ENCODE peak calls at places on chromosome 11, in six cellular contexts. I is gastrocnemius medialis; A is stimulated activated CD4-positive, alpha-beta T cell treated with anti-CD3 and anti-CD28 coated beads, Interleukin-15, amount 100 ng/mL, for 1 hour; O is HS-5; Z is fibroblast of pulmonary artery; J is adrenal gland. N is an unnamed sample.
A peak's percentile ranks its signal among the peaks of the same experiment; 100 is the strongest.

GRCh38 chr11:122681731-122682130 is 26.2 kb downstream of the UBASH3B start:
- DNase-seq in I (no peak), A (no peak), O (no peak), Z (no peak), J (no peak), N (no peak)

GRCh38 chr11:104594228-104594958 is 303.9 kb downstream of the CASP12 start:
- DNase-seq in I (no peak), A (no peak), O (no peak), Z (no peak), J (no peak), N (no peak)

GRCh38 chr11:1691027-1691877 is 5.7 kb upstream of the KRTAP5-6 start:
- DNase-seq in I (no peak), A (no peak), O (no peak), Z (no peak), J (no peak), N (no peak)

GRCh38 chr11:59756496-59756840 is 1.3 kb downstream of the STX3 start:
- DNase-seq in I (no peak), A (no peak), O (no peak), Z (peak; percentile 8), J (no peak), N (no peak)

GRCh38 chr11:77993902-77994301 is 566 bp downstream of the INTS4 start:
- DNase-seq in I (no peak), A (no peak), O (no peak), Z (no peak), J (no peak), N (no peak)

GRCh38 chr11:100640646-100641045 is 46.4 kb upstream of the ARHGAP42 start:
- DNase-seq in I (no peak), A (no peak), O (no peak), Z (no peak), J (no peak), N (no peak)

GRCh38 chr11:113906515-113906914 is 1.9 kb downstream of the HTR3B start:
- DNase-seq in I (no peak), A (no peak), O (no peak), Z (no peak), J (no peak), N (no peak)

GRCh38 chr11:68890490-68891231 is 13.0 kb downstream of the MRPL21 start:
- DNase-seq in I (peak; percentile 59), A (no peak), O (no peak), Z (peak; percentile 66), J (peak; percentile 60), N (peak; percentile 28)

GRCh38 chr11:27913650-27914049 is 194.3 kb downstream of the KIF18A start:
- DNase-seq in I (no peak), A (no peak), O (no peak), Z (peak; percentile 57), J (no peak), N (no peak)

GRCh38 chr11:44840085-44840478 is 110.6 kb downstream of the TP53I11 start:
- DNase-seq in I (no peak), A (no peak), O (no peak), Z (no peak), J (no peak), N (no peak)

GRCh38 chr11:101862410-101863233 is 52.2 kb upstream of the CEP126 start:
- DNase-seq in I (no peak), A (no peak), O (peak; percentile 84), Z (peak; percentile 81), J (peak; percentile 24), N (peak; percentile 7)

GRCh38 chr11:79269923-79270322 is 170.9 kb downstream of the TENM4 start:
- DNase-seq in I (no peak), A (no peak), O (no peak), Z (no peak), J (no peak), N (no peak)

N was measured in transverse colon.